ENCODE peak calls at places on chromosomes 3 and 15, in four cellular contexts. Y is ovary, E is MG63, B is neural progenitor cell. X is an unnamed sample.

GRCh38 chr15:51917493-51917892 is 54.1 kb downstream of the LEO1 start:
- DNase-seq in E (peak; percentile 33), Y (no peak), B (peak; percentile 60), X (no peak)

GRCh38 chr3:13420817-13421755 is 964 bp upstream of the NUP210 start:
- DNase-seq in E (no peak), Y (no peak), B (no peak), X (no peak)

GRCh38 chr3:141052570-141053069 is 1.5 kb downstream of the SPSB4 start:
- DNase-seq in E (no peak), Y (no peak), B (peak; percentile 67), X (no peak)

GRCh38 chr3:149371001-149371722 is 6.3 kb downstream of the TM4SF1 start:
- DNase-seq in Y (no peak), E (no peak), B (peak; percentile 15), X (no peak)

GRCh38 chr3:143429628-143430514 is 310.3 kb downstream of the CHST2 start:
- DNase-seq in Y (no peak), E (peak; percentile 45), B (no peak), X (no peak)

GRCh38 chr3:12508316-12508715 is 24.0 kb downstream of the TSEN2 start:
- DNase-seq in E (peak; percentile 83), Y (peak; percentile 60), B (no peak), X (peak; percentile 98)

GRCh38 chr15:91593081-91593480 is 260.4 kb upstream of the SLCO3A1 start:
- DNase-seq in Y (no peak), B (no peak), E (no peak), X (no peak)

GRCh38 chr3:141816958-141817357 is 53.8 kb downstream of the GRK7 start:
- DNase-seq in B (no peak), E (no peak), Y (no peak), X (no peak)

GRCh38 chr3:10983219-10983916 is 9.2 kb upstream of the SLC6A1 start:
- DNase-seq in Y (no peak), E (peak; percentile 21), B (peak; percentile 74), X (peak; percentile 35)

GRCh38 chr3:30437172-30437571 is 169.2 kb upstream of the TGFBR2 start:
- DNase-seq in E (no peak), B (peak; percentile 2), Y (no peak), X (peak; percentile 47)

GRCh38 chr3:14804835-14805780 is 13.7 kb upstream of the FGD5 start:
- DNase-seq in B (no peak), E (no peak), Y (no peak), X (no peak)

GRCh38 chr3:50436063-50436674 is 67.3 kb downstream of the CACNA2D2 start:
- DNase-seq in Y (peak; percentile 66), B (peak; percentile 45), E (peak; percentile 17), X (peak; percentile 35)

GRCh38 chr3:22117091-22117490 is 366.1 kb upstream of the ZNF385D start:
- DNase-seq in Y (no peak), B (no peak), E (no peak), X (no peak)

GRCh38 chr3:135736740-135737139 is 228.8 kb upstream of the PPP2R3A start:
- DNase-seq in B (peak; percentile 76), E (no peak), Y (no peak), X (peak; percentile 1)

GRCh38 chr15:68252925-68253534 is 23.5 kb upstream of the CLN6 start:
- DNase-seq in E (peak; percentile 24), B (peak; percentile 82), Y (no peak), X (peak; percentile 74)

GRCh38 chr3:164326714-164327113 is 751.6 kb downstream of the SI start:
- DNase-seq in B (no peak), E (no peak), Y (no peak), X (no peak)

GRCh38 chr15:66830358-66830757 is 128.3 kb downstream of the SMAD6 start:
- DNase-seq in E (peak; percentile 94), B (no peak), Y (no peak), X (peak; percentile 20)

GRCh38 chr15:38828031-38828532 is 263.5 kb upstream of the RASGRP1 start:
- DNase-seq in Y (no peak), B (no peak), E (no peak), X (peak; percentile 61)

GRCh38 chr3:131553495-131554247 is 50.9 kb upstream of the MRPL3 start:
- DNase-seq in Y (no peak), B (no peak), E (no peak), X (no peak)

GRCh38 chr3:143676021-143676420 is 172.2 kb downstream of the SLC9A9 start:
- DNase-seq in Y (no peak), B (no peak), E (no peak), X (no peak)

GRCh38 chr15:85000189-85000864 is 18.7 kb downstream of the PDE8A start:
- DNase-seq in B (no peak), E (no peak), Y (no peak), X (no peak)

GRCh38 chr3:174541708-174542107 is 317.4 kb upstream of the NAALADL2 start:
- DNase-seq in B (no peak), E (no peak), Y (no peak), X (peak; percentile 28)

GRCh38 chr15:72086010-72086697 is 31.8 kb downstream of the MYO9A start:
- DNase-seq in Y (no peak), E (no peak), B (no peak), X (no peak)

GRCh38 chr15:38176155-38176554 is 76.5 kb upstream of the SPRED1 start:
- DNase-seq in B (no peak), E (no peak), Y (no peak), X (peak; percentile 75)

GRCh38 chr3:111963424-111963823 is 15.4 kb upstream of the ABHD10 start:
- DNase-seq in E (no peak), B (no peak), Y (no peak), X (peak; percentile 56)

GRCh38 chr15:66964111-66964738 is 101.2 kb upstream of the SMAD3 start:
- DNase-seq in Y (no peak), E (no peak), B (no peak), X (no peak)

GRCh38 chr3:77348244-77348855 is 308.5 kb downstream of the ROBO2 start:
- DNase-seq in E (peak; percentile 0), B (peak; percentile 65), Y (no peak), X (peak; percentile 53)

GRCh38 chr3:133301194-133301593 is 98.7 kb upstream of the BFSP2 start:
- DNase-seq in Y (no peak), E (peak; percentile 50), B (no peak), X (peak; percentile 96)

GRCh38 chr3:188670446-188670845 is 501.3 kb upstream of the TPRG1 start:
- DNase-seq in B (no peak), Y (no peak), E (no peak), X (no peak)

GRCh38 chr3:38438421-38438820 is 15.3 kb upstream of the ACVR2B start:
- DNase-seq in Y (no peak), B (no peak), E (no peak), X (peak; percentile 45)

GRCh38 chr15:56586206-56586605 is 121.3 kb upstream of the MNS1 start:
- DNase-seq in E (no peak), B (no peak), Y (no peak), X (no peak)

GRCh38 chr3:46925585-46925934 is 48.0 kb downstream of the PTH1R start:
- DNase-seq in B (no peak), E (no peak), Y (no peak), X (no peak)

GRCh38 chr3:10333359-10333670 is 12.4 kb upstream of the SEC13 start:
- DNase-seq in Y (no peak), B (no peak), E (no peak), X (no peak)

DNA sequence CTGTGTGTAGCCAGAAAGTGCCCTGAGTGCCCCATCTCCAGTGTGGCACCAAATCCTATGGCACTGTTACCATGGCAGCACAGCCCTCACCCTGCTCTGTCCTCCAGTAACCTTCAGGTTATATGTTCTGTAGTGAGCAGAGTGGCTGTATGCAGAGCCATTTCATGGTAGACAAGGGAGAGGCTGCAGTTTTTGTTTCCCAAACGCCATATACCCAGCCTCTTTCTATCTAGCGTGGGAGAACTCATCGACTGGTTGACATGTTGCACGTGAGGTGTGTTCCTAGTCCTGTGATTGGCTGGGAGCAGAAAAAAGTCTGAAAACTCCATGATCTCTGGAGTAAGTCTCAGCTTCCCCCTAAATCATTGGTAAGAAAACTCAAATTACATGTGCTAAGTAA is 2.0 kb downstream of the SIDT1 start:
- DNase-seq in B (no peak), E (no peak), Y (no peak), X (no peak)
- H3K4me3 ChIP-seq in B (no peak overlapping the region), E (no peak overlapping the region), Y (no peak overlapping the region), X (no peak overlapping the region)

GRCh38 chr3:184582583-184582982 is 21.0 kb downstream of the EPHB3 start:
- DNase-seq in Y (no peak), B (peak; percentile 88), E (no peak), X (peak; percentile 65)

GRCh38 chr3:184583345-184584000 is 21.9 kb downstream of the EPHB3 start:
- DNase-seq in Y (peak; percentile 74), B (peak; percentile 71), E (no peak), X (no peak)

GRCh38 chr3:184581331-184582210 is 20.0 kb downstream of the EPHB3 start:
- DNase-seq in E (no peak), B (no peak), Y (no peak), X (no peak)

GRCh38 chr3:184584001-184584891 is 22.7 kb downstream of the EPHB3 start:
- DNase-seq in E (no peak), B (peak; percentile 69), Y (peak; percentile 69), X (no peak)

GRCh38 chr3:184582998-184583344 is 21.4 kb downstream of the EPHB3 start:
- DNase-seq in B (peak; percentile 59), E (no peak), Y (no peak), X (no peak)
- H3K27me3 ChIP-seq in B (peaks cover 57% of the 10 kb centered on the region), E (no peaks in the 10 kb centered on the region), Y (no peaks in the 10 kb centered on the region), X (no peaks in the 10 kb centered on the region)

GRCh38 chr3:24495334-24495994 is 814 bp upstream of the THRB start:
- DNase-seq in E (peak; percentile 0), B (peak; percentile 77), Y (peak; percentile 38), X (no peak)
- H3K4me3 ChIP-seq in E (peak overlapping the region; percentile 54), B (peak overlapping the region; percentile 73), Y (peak overlapping the region; percentile 88), X (peak overlapping the region; percentile 56)

GRCh38 chr15:70023064-70023768 is 74.5 kb downstream of the TLE3 start:
- DNase-seq in Y (no peak), E (peak; percentile 18), B (no peak), X (peak; percentile 76)
- H3K27me3 ChIP-seq in Y (no peaks in the 10 kb centered on the region), E (no peaks in the 10 kb centered on the region), B (no peaks in the 10 kb centered on the region), X (no peaks in the 10 kb centered on the region)

DNA sequence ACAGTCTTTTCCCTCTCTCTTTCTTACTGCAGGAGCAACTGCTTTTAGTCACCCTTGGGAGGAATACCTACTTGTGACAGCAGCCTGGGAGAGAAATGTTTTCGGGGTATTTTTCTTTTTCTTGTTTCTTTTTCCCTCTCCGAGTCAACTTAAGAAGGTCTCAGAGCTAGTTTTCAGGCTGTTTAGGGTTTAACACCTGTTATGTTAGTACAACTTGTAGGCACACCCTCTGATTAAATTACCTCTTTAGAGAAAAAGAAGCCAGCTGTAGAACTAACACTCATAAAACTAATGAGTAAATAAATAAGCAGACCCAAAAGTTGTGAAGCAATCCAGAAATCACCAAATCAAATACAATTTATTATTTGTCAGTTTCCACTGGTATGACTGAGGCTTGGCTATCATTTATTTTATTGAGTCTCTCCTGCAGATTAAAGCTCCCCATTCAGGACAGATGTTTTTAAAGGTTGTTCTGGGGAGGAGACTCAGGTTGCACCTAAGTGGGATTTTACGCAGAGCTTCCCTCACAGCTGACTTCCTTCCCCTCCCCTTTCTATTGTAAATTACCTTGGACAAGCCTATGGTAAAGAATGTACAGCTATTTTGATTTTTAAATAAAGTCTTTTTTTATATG is 112.5 kb downstream of the FOXB1 start:
- DNase-seq in Y (no peak), B (peak; percentile 25), E (no peak), X (no peak)
- H3K4me3 ChIP-seq in Y (no peak overlapping the region), B (peak overlapping the region; percentile 60), E (no peak overlapping the region), X (no peak overlapping the region)

X was measured in brain microvascular endothelial cell.